ENCODE peak calls at places on chromosomes 2 and 18, in eight cellular contexts. One of them, this sample, is unnamed.

GRCh38 chr2:160388464-160389263 is 104.9 kb downstream of the RBMS1 start:
- DNase-seq in ovary: no peak
- DNase-seq in MV-4-11: peak
- DNase-seq in dorsolateral prefrontal cortex: no peak
- DNase-seq in ACHN: no peak
- DNase-seq in foreskin fibroblast: no peak
- DNase-seq in putamen: no peak
- DNase-seq in left ventricle myocardium inferior: no peak
- DNase-seq in this sample: no peak

GRCh38 chr18:3248062-3248669 is 565 bp downstream of the MYL12A start:
- DNase-seq in ovary: peak
- DNase-seq in MV-4-11: peak
- DNase-seq in dorsolateral prefrontal cortex: no peak
- DNase-seq in ACHN: peak
- DNase-seq in foreskin fibroblast: no peak
- DNase-seq in putamen: no peak
- DNase-seq in left ventricle myocardium inferior: peak
- DNase-seq in this sample: no peak

GRCh38 chr2:175251425-175252041 is 70.0 kb upstream of the ATP5MC3 start:
- DNase-seq in ovary: no peak
- DNase-seq in MV-4-11: no peak
- DNase-seq in dorsolateral prefrontal cortex: no peak
- DNase-seq in ACHN: peak
- DNase-seq in foreskin fibroblast: peak
- DNase-seq in putamen: peak
- DNase-seq in left ventricle myocardium inferior: no peak
- DNase-seq in this sample: peak

GRCh38 chr2:10448646-10449480 is 736 bp upstream of the ODC1 start:
- DNase-seq in ovary: peak
- DNase-seq in MV-4-11: peak
- DNase-seq in dorsolateral prefrontal cortex: peak
- DNase-seq in ACHN: peak
- DNase-seq in foreskin fibroblast: no peak
- DNase-seq in putamen: peak
- DNase-seq in left ventricle myocardium inferior: peak
- DNase-seq in this sample: peak

GRCh38 chr2:17101091-17101490 is 417.1 kb downstream of the RAD51AP2 start:
- DNase-seq in ovary: no peak
- DNase-seq in MV-4-11: no peak
- DNase-seq in dorsolateral prefrontal cortex: no peak
- DNase-seq in ACHN: no peak
- DNase-seq in foreskin fibroblast: no peak
- DNase-seq in putamen: no peak
- DNase-seq in left ventricle myocardium inferior: no peak
- DNase-seq in this sample: no peak

GRCh38 chr18:25561923-25562322 is 210.0 kb upstream of the ZNF521 start:
- DNase-seq in ovary: no peak
- DNase-seq in MV-4-11: peak
- DNase-seq in dorsolateral prefrontal cortex: no peak
- DNase-seq in ACHN: peak
- DNase-seq in foreskin fibroblast: peak
- DNase-seq in putamen: no peak
- DNase-seq in left ventricle myocardium inferior: no peak
- DNase-seq in this sample: no peak

GRCh38 chr2:667332-668000 is 9.7 kb downstream of the TMEM18 start:
- DNase-seq in ovary: no peak
- DNase-seq in MV-4-11: peak
- DNase-seq in dorsolateral prefrontal cortex: no peak
- DNase-seq in ACHN: peak
- DNase-seq in foreskin fibroblast: peak
- DNase-seq in putamen: peak
- DNase-seq in left ventricle myocardium inferior: no peak
- DNase-seq in this sample: peak

GRCh38 chr2:216116418-216116817 is 7.3 kb downstream of the XRCC5 start:
- DNase-seq in ovary: no peak
- DNase-seq in MV-4-11: no peak
- DNase-seq in dorsolateral prefrontal cortex: no peak
- DNase-seq in ACHN: no peak
- DNase-seq in foreskin fibroblast: no peak
- DNase-seq in putamen: no peak
- DNase-seq in left ventricle myocardium inferior: no peak
- DNase-seq in this sample: no peak

GRCh38 chr18:50981381-50981780 is 13.5 kb downstream of the ELAC1 start:
- DNase-seq in ovary: no peak
- DNase-seq in MV-4-11: no peak
- DNase-seq in dorsolateral prefrontal cortex: no peak
- DNase-seq in ACHN: no peak
- DNase-seq in foreskin fibroblast: no peak
- DNase-seq in putamen: no peak
- DNase-seq in left ventricle myocardium inferior: no peak
- DNase-seq in this sample: no peak

GRCh38 chr2:85253890-85254289 is 73.9 kb downstream of the TGOLN2 start:
- DNase-seq in ovary: no peak
- DNase-seq in MV-4-11: no peak
- DNase-seq in dorsolateral prefrontal cortex: no peak
- DNase-seq in ACHN: no peak
- DNase-seq in foreskin fibroblast: no peak
- DNase-seq in putamen: no peak
- DNase-seq in left ventricle myocardium inferior: no peak
- DNase-seq in this sample: no peak

GRCh38 chr2:84807063-84807485 is 73.8 kb downstream of the TRABD2A start:
- DNase-seq in ovary: peak
- DNase-seq in MV-4-11: peak
- DNase-seq in dorsolateral prefrontal cortex: no peak
- DNase-seq in ACHN: peak
- DNase-seq in foreskin fibroblast: peak
- DNase-seq in putamen: no peak
- DNase-seq in left ventricle myocardium inferior: no peak
- DNase-seq in this sample: peak

GRCh38 chr2:164260506-164260905 is 360.8 kb downstream of the GRB14 start:
- DNase-seq in ovary: no peak
- DNase-seq in MV-4-11: no peak
- DNase-seq in dorsolateral prefrontal cortex: no peak
- DNase-seq in ACHN: no peak
- DNase-seq in foreskin fibroblast: no peak
- DNase-seq in putamen: no peak
- DNase-seq in left ventricle myocardium inferior: no peak
- DNase-seq in this sample: peak

GRCh38 chr18:22463076-22463475 is 45.4 kb upstream of the CTAGE1 start:
- DNase-seq in ovary: no peak
- DNase-seq in MV-4-11: no peak
- DNase-seq in dorsolateral prefrontal cortex: no peak
- DNase-seq in ACHN: no peak
- DNase-seq in foreskin fibroblast: no peak
- DNase-seq in putamen: no peak
- DNase-seq in left ventricle myocardium inferior: no peak
- DNase-seq in this sample: no peak

GRCh38 chr2:219460424-219460926 is 25.8 kb downstream of the SPEG start:
- DNase-seq in ovary: peak
- DNase-seq in MV-4-11: peak
- DNase-seq in dorsolateral prefrontal cortex: no peak
- DNase-seq in ACHN: no peak
- DNase-seq in foreskin fibroblast: no peak
- DNase-seq in putamen: peak
- DNase-seq in left ventricle myocardium inferior: peak
- DNase-seq in this sample: no peak

GRCh38 chr18:74480149-74480651 is 16.0 kb upstream of the CNDP2 start:
- DNase-seq in ovary: no peak
- DNase-seq in MV-4-11: no peak
- DNase-seq in dorsolateral prefrontal cortex: no peak
- DNase-seq in ACHN: no peak
- DNase-seq in foreskin fibroblast: no peak
- DNase-seq in putamen: no peak
- DNase-seq in left ventricle myocardium inferior: no peak
- DNase-seq in this sample: no peak

GRCh38 chr2:150909613-150910012 is 352.1 kb downstream of the RBM43 start:
- DNase-seq in ovary: no peak
- DNase-seq in MV-4-11: no peak
- DNase-seq in dorsolateral prefrontal cortex: no peak
- DNase-seq in ACHN: peak
- DNase-seq in foreskin fibroblast: no peak
- DNase-seq in putamen: no peak
- DNase-seq in left ventricle myocardium inferior: no peak
- DNase-seq in this sample: no peak

GRCh38 chr2:157777425-157777824 is 98.7 kb downstream of the ACVR1 start:
- DNase-seq in ovary: peak
- DNase-seq in MV-4-11: peak
- DNase-seq in dorsolateral prefrontal cortex: no peak
- DNase-seq in ACHN: peak
- DNase-seq in foreskin fibroblast: peak
- DNase-seq in putamen: peak
- DNase-seq in left ventricle myocardium inferior: no peak
- DNase-seq in this sample: no peak